ENCODE peak calls at places on chromosomes 12 and 14, in four cellular contexts. J is IMR-90, P is hepatocyte, R is A549. Y is an unnamed sample.

GRCh38 chr14:89912667-89913211 is 41.8 kb downstream of the EFCAB11 start:
- DNase-seq in P (peak; percentile 84), R (peak; percentile 87), J (peak; percentile 97), Y (peak; percentile 92)

GRCh38 chr14:25406818-25407217 is 356.9 kb upstream of the STXBP6 start:
- DNase-seq in R (peak; percentile 49), J (peak; percentile 8), P (peak; percentile 72), Y (no peak)

GRCh38 chr12:68844788-68845695 is 37.1 kb downstream of the MDM2 start:
- DNase-seq in P (no peak), J (no peak), R (no peak), Y (no peak)

GRCh38 chr12:92462527-92462926 is 240.3 kb upstream of the PLEKHG7 start:
- DNase-seq in R (no peak), J (no peak), P (no peak), Y (no peak)

GRCh38 chr14:44505588-44505987 is 1.5 kb downstream of the FSCB start:
- DNase-seq in R (no peak), P (peak; percentile 6), J (no peak), Y (no peak)

GRCh38 chr12:95859344-95859816 is 628 bp downstream of the SNRPF start:
- DNase-seq in P (peak; percentile 24), R (peak; percentile 38), J (peak; percentile 31), Y (peak; percentile 49)

GRCh38 chr14:35807131-35807961 is 1.7 kb downstream of the RALGAPA1 start:
- DNase-seq in J (no peak), R (no peak), P (no peak), Y (no peak)

GRCh38 chr12:11885261-11886038 is 185.3 kb upstream of the BCL2L14 start:
- DNase-seq in P (peak; percentile 53), R (peak; percentile 80), J (peak; percentile 76), Y (peak; percentile 66)

GRCh38 chr14:94157195-94157594 is 16.9 kb upstream of the PPP4R4 start:
- DNase-seq in J (no peak), R (no peak), P (no peak), Y (no peak)

GRCh38 chr14:100374891-100375272 is 51.7 kb downstream of the SLC25A47 start:
- DNase-seq in R (no peak), J (peak; percentile 20), P (no peak), Y (no peak)

GRCh38 chr12:14828896-14829295 is 14.4 kb downstream of the ART4 start:
- DNase-seq in J (peak; percentile 31), P (no peak), R (peak; percentile 45), Y (no peak)

GRCh38 chr12:93050026-93050747 is 121.1 kb upstream of the EEA1 start:
- DNase-seq in R (no peak), P (no peak), J (peak; percentile 63), Y (peak; percentile 22)

GRCh38 chr14:63163306-63163705 is 40.9 kb upstream of the RHOJ start:
- DNase-seq in R (no peak), P (no peak), J (no peak), Y (no peak)

GRCh38 chr14:75030147-75030546 is 21.1 kb downstream of the MLH3 start:
- DNase-seq in P (no peak), J (no peak), R (no peak), Y (no peak)

GRCh38 chr14:58697927-58698641 is 60.3 kb downstream of the DACT1 start:
- DNase-seq in R (no peak), P (no peak), J (no peak), Y (no peak)

GRCh38 chr12:109288571-109288970 is 20.5 kb downstream of the FOXN4 start:
- DNase-seq in J (no peak), P (no peak), R (peak; percentile 42), Y (peak; percentile 68)

GRCh38 chr14:33545696-33546095 is 405.2 kb downstream of the EGLN3 start:
- DNase-seq in R (no peak), P (no peak), J (no peak), Y (no peak)

GRCh38 chr12:13417516-13417915 is 221.0 kb downstream of the EMP1 start:
- DNase-seq in R (no peak), J (no peak), P (no peak), Y (no peak)

GRCh38 chr14:99663716-99664635 is 19.0 kb downstream of the HHIPL1 start:
- DNase-seq in R (no peak), P (no peak), J (no peak), Y (peak; percentile 74)

GRCh38 chr12:67741234-67741633 is 92.7 kb downstream of the DYRK2 start:
- DNase-seq in R (no peak), J (no peak), P (no peak), Y (peak; percentile 53)

GRCh38 chr14:94681300-94682060 is 69.3 kb downstream of the SERPINA3 start:
- DNase-seq in J (peak; percentile 42), P (peak; percentile 47), R (peak; percentile 78), Y (peak; percentile 93)

GRCh38 chr12:124720019-124720686 is 143.5 kb downstream of the SCARB1 start:
- DNase-seq in R (peak; percentile 53), P (peak; percentile 52), J (peak; percentile 82), Y (peak; percentile 93)

GRCh38 chr12:101044512-101045074 is 165.4 kb downstream of the SLC5A8 start:
- DNase-seq in R (no peak), P (no peak), J (no peak), Y (no peak)

GRCh38 chr14:96197969-96198368 is 6.7 kb upstream of the BDKRB2 start:
- DNase-seq in P (no peak), R (no peak), J (no peak), Y (no peak)

GRCh38 chr12:113116875-113117274 is 18.7 kb downstream of the RASAL1 start:
- DNase-seq in J (no peak), R (no peak), P (no peak), Y (peak; percentile 44)

GRCh38 chr14:98229676-98230366 is 1042.2 kb downstream of the BCL11B start:
- DNase-seq in R (no peak), P (no peak), J (no peak), Y (no peak)

GRCh38 chr12:118821386-118821928 is 159.9 kb upstream of the SRRM4 start:
- DNase-seq in P (no peak), R (no peak), J (no peak), Y (no peak)

GRCh38 chr12:51171884-51172514 is 936 bp downstream of the TFCP2 start:
- DNase-seq in R (no peak), P (peak; percentile 44), J (peak; percentile 48), Y (no peak)

GRCh38 chr12:104022816-104023215 is 27.2 kb downstream of the GLT8D2 start:
- DNase-seq in J (no peak), P (no peak), R (no peak), Y (no peak)
- H3K27ac ChIP-seq in J (no peak overlapping the region), P (no peak overlapping the region), R (no peak overlapping the region), Y (no peak overlapping the region)

DNA sequence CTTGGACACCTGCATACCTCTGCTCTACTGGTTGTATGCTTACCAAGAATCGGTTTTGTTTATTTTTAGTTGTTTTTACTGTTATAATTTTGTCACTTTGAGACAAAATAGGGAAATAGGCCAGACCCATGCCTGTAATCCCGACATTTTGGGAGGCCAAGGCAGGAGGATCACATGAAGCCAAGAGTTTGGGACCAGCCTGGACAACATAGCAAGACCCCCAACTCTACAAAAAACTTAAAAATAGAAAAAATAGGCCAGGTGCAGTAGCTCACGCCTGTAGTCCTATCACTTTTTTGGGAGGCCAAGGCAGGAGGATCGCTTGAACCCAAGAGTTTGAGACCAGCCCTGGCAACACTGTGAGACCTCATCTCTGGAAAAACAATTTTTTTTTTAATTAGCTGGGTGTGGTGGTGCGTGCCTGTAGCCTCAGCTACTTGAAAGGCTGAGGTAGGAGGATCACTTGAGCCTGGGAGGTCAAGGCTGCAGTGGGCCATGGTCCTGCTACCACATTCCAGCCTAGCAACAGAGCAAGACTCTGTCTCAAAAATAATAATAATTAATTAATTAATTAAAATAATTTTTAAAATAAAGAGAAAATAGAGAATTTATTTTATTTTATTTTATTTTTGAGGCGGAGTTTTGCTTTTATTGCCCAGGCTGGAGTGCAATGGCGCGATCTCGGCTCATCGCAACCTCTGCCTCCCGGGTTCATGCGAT is 1.3 kb upstream of the MRPS35 start:
- DNase-seq in R (no peak), J (no peak), P (no peak), Y (no peak)
- H3K4me2 ChIP-seq in R (peak overlapping the region; percentile 81), J (peak overlapping the region; percentile 87), P (peak overlapping the region; percentile 81), Y (peak overlapping the region; percentile 99)

DNA sequence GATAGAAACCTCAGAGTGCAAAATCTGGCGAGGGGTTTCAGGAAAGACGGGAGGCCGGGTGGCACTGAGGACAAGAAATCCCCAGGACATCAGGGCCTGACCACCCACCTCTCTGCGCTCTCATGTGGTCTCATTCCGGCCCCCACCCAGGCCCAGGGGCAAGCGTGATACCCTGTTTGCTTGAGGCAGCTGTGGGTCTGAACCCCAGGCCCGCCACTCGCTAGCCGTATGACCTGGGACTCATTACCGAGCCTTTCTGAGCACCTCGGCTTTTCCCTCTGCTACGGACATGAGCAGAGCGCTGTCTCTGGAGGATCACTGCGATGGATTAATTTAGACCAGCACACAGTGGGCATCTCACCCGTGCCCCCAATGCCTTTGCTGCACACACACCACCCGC is 25.5 kb upstream of the BCDIN3D start:
- DNase-seq in P (no peak), J (no peak), R (no peak), Y (no peak)
- H3K27ac ChIP-seq in P (peak overlapping the region; percentile 89), J (peak overlapping the region; percentile 82), R (no peak overlapping the region), Y (peak overlapping the region; percentile 46)

GRCh38 chr12:70290126-70290525 is 46.9 kb downstream of the CNOT2 start:
- DNase-seq in P (no peak), R (no peak), J (no peak), Y (no peak)
- H3K4me2 ChIP-seq in P (no peak overlapping the region), R (no peak overlapping the region), J (no peak overlapping the region), Y (no peak overlapping the region)

GRCh38 chr12:97005174-97005573 is 98.1 kb downstream of the NEDD1 start:
- DNase-seq in R (no peak), P (no peak), J (no peak), Y (no peak)

GRCh38 chr12:97006585-97006984 is 99.5 kb downstream of the NEDD1 start:
- DNase-seq in P (no peak), R (no peak), J (no peak), Y (no peak)

GRCh38 chr12:97005612-97006011 is 98.6 kb downstream of the NEDD1 start:
- DNase-seq in P (no peak), R (no peak), J (no peak), Y (no peak)

DNA sequence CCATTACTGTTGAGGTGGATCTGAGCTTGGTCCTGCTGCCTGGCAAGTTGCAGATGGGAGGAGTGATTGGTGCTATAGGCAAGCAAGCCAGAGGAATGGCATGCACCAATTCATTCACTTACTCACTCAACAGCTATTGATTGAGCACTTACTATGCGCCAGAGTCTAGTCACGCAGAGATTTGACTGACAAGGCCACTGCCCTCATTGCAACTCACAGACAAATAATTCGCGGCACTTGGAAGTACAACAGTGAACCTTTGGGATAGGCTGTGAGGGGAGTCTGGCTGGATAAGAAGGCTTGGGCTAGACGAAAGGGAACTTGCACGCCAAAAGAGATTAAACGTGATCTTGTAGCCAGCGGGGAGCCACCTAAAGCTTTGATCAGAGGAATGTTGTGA is 96.2 kb downstream of the NEDD1 start:
- DNase-seq in P (no peak), J (no peak), R (no peak), Y (no peak)
- H3K27ac ChIP-seq in P (no peak overlapping the region), J (no peak overlapping the region), R (no peak overlapping the region), Y (no peak overlapping the region)

GRCh38 chr12:8852119-8852518 is 29.7 kb downstream of the A2ML1 start:
- DNase-seq in P (no peak), J (no peak), R (no peak), Y (no peak)
- H3K4me2 ChIP-seq in P (no peak overlapping the region), J (no peak overlapping the region), R (no peak overlapping the region), Y (no peak overlapping the region)